ENCODE peak calls at places on chromosomes 7 and 10, in six cellular contexts. R, T, E, O, U and F are unnamed samples.

GRCh38 chr7:1259621-1260020 is 26.9 kb downstream of the UNCX start:
- DNase-seq in U (no peak), R (no peak), T (no peak), E (no peak), O (no peak), F (no peak)

GRCh38 chr10:61609609-61610166 is 53.0 kb upstream of the CABCOCO1 start:
- DNase-seq in E (no peak), R (no peak), T (no peak), O (no peak), U (no peak), F (no peak)

GRCh38 chr7:2475678-2476015 is 551 bp downstream of the GRIFIN start:
- DNase-seq in R (no peak), E (peak), U (no peak), O (no peak), T (no peak), F (no peak)

GRCh38 chr7:75686551-75686950 is 52.2 kb downstream of the HIP1 start:
- DNase-seq in E (peak), O (no peak), T (no peak), R (no peak), U (no peak), F (no peak)

GRCh38 chr10:70656489-70656888 is 15.8 kb upstream of the ADAMTS14 start:
- DNase-seq in E (peak), O (no peak), U (peak), T (no peak), R (no peak), F (peak)

GRCh38 chr7:130223646-130224045 is 16.0 kb downstream of the SSMEM1 start:
- DNase-seq in O (no peak), U (no peak), T (no peak), R (no peak), E (no peak), F (no peak)

GRCh38 chr10:17655567-17656146 is 11.7 kb downstream of the STAM start:
- DNase-seq in O (no peak), U (peak), R (no peak), T (no peak), E (no peak), F (peak)

GRCh38 chr10:110326351-110327032 is 21.8 kb upstream of the SMNDC1 start:
- DNase-seq in U (peak), E (no peak), O (no peak), T (no peak), R (no peak), F (peak)

GRCh38 chr10:98312349-98312748 is 44.4 kb upstream of the LOXL4 start:
- DNase-seq in R (no peak), U (no peak), T (no peak), E (no peak), O (no peak), F (no peak)

GRCh38 chr7:80662252-80662651 is 23.8 kb downstream of the CD36 start:
- DNase-seq in O (peak), U (no peak), E (no peak), T (no peak), R (no peak), F (no peak)

GRCh38 chr7:80665526-80665925 is 27.1 kb downstream of the CD36 start:
- DNase-seq in R (no peak), T (no peak), E (no peak), O (no peak), U (no peak), F (no peak)

GRCh38 chr7:80660939-80661338 is 22.5 kb downstream of the CD36 start:
- DNase-seq in T (no peak), O (no peak), E (no peak), R (no peak), U (no peak), F (no peak)

GRCh38 chr7:80659120-80660055 is 20.9 kb downstream of the CD36 start:
- DNase-seq in T (peak), O (no peak), R (no peak), U (no peak), E (no peak), F (no peak)

DNA sequence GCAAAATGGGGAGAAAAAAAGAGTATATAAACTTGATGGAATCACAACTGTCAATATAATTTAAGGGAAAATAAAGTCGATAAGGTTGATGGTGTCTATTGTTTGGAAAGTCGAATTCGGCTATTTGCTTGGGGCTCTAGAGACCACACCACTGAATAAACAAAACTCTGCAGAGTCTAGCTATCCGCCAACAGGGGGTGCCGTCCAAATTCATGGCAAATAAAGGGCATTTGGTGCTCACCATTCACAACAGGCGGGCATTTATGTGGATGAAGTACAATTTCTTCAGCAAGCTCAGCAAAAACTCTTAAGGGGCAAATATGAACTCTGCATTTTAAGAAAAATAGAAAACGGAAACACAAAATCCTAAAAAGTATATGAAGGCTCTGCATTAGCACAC is 23.3 kb downstream of the CD36 start:
- DNase-seq in R (no peak), E (no peak), T (no peak), O (no peak), U (no peak), F (no peak)
- TF ChIP-seq CTCF in R (no peak), E (peak), T (peak), O (no peak), U (peak), F (no peak)

GRCh38 chr7:113086928-113087277 is 276 bp upstream of the GPR85 start:
- DNase-seq in E (no peak), O (no peak), T (no peak), U (no peak), R (no peak), F (no peak)
- H3K4me3 ChIP-seq in E (peak), O (peak), T (peak), U (peak), R (no peak), F (no peak)

GRCh38 chr7:54788664-54789063 is 29.7 kb upstream of the SEC61G start:
- DNase-seq in E (no peak), R (no peak), O (no peak), U (peak), T (peak), F (peak)
- TF ChIP-seq CTCF in E (peak), R (no peak), O (peak), U (peak), T (peak), F (peak)

GRCh38 chr7:24908166-24908565 is 71.8 kb downstream of the OSBPL3 start:
- DNase-seq in U (no peak), E (no peak), R (no peak), T (no peak), O (no peak), F (no peak)
- H3K4me3 ChIP-seq in U (no peak), E (no peak), R (no peak), T (no peak), O (no peak), F (peak)

GRCh38 chr7:100874577-100875355 is at the start of gene SRRT:
- DNase-seq in E (peak), R (peak), T (peak), U (peak), O (peak), F (peak)
- TF ChIP-seq CTCF in E (peak), R (no peak), T (no peak), U (peak), O (peak), F (peak)

GRCh38 chr10:132451506-132452215 is 54.7 kb downstream of the PWWP2B start:
- DNase-seq in R (no peak), T (no peak), E (no peak), U (no peak), O (peak), F (no peak)
- H3K4me3 ChIP-seq in R (no peak), T (no peak), E (no peak), U (no peak), O (no peak), F (no peak)